ENCODE peak calls at places on chromosomes 13 and 19, in seven cellular contexts. L is keratinocyte, V is fibroblast of lung, H is mammary epithelial cell, Z is uterus, N is dorsolateral prefrontal cortex, U is neural progenitor cell. D is an unnamed sample.

GRCh38 chr13:74129500-74130144 is 4.6 kb downstream of the KLF12 start:
- DNase-seq in N (no peak), Z (no peak), V (peak), U (no peak), L (no peak), H (peak), D (no peak)

GRCh38 chr13:65913173-65913572 is 1317.0 kb downstream of the PCDH9 start:
- DNase-seq in U (no peak), H (peak), L (no peak), N (no peak), Z (no peak), V (peak), D (no peak)

GRCh38 chr19:43592800-43593350 is 3.1 kb downstream of the IRGQ start:
- DNase-seq in N (no peak), L (no peak), H (no peak), U (no peak), V (no peak), Z (no peak), D (no peak)

GRCh38 chr19:3646336-3647092 is 19.9 kb upstream of the CACTIN start:
- DNase-seq in V (no peak), H (no peak), N (no peak), L (no peak), U (no peak), Z (no peak), D (no peak)

GRCh38 chr13:83881917-83882625 is at the start of gene SLITRK1:
- DNase-seq in H (peak), U (peak), Z (no peak), N (no peak), L (no peak), V (peak), D (no peak)

GRCh38 chr13:114309806-114310410 is 4.4 kb upstream of the CHAMP1 start:
- DNase-seq in H (no peak), U (peak), Z (no peak), L (no peak), V (no peak), N (no peak), D (no peak)

GRCh38 chr13:38871275-38871674 is 119.4 kb downstream of the STOML3 start:
- DNase-seq in V (no peak), U (no peak), Z (no peak), L (no peak), H (no peak), N (no peak), D (no peak)

GRCh38 chr13:109436055-109436622 is 350.2 kb downstream of the IRS2 start:
- DNase-seq in V (no peak), U (no peak), N (no peak), H (peak), L (peak), Z (no peak), D (no peak)

GRCh38 chr13:100789968-100790367 is 115.4 kb upstream of the TMTC4 start:
- DNase-seq in L (no peak), H (no peak), Z (no peak), U (no peak), V (no peak), N (no peak), D (no peak)

GRCh38 chr13:40498461-40498860 is 168.0 kb downstream of the FOXO1 start:
- DNase-seq in L (no peak), N (no peak), H (no peak), U (no peak), V (no peak), Z (no peak), D (no peak)

GRCh38 chr19:7680606-7681335 is at the start of gene TRAPPC5:
- DNase-seq in U (peak), Z (peak), L (no peak), H (peak), V (peak), N (peak), D (peak)

GRCh38 chr13:111031531-111031961 is 83.6 kb upstream of the ARHGEF7 start:
- DNase-seq in L (no peak), V (peak), Z (no peak), H (peak), U (no peak), N (no peak), D (no peak)

GRCh38 chr13:60170414-60170813 is 6.7 kb upstream of the DIAPH3 start:
- DNase-seq in Z (no peak), V (no peak), U (no peak), H (no peak), L (no peak), N (no peak), D (no peak)

GRCh38 chr13:43405457-43405856 is 381.3 kb downstream of the ENOX1 start:
- DNase-seq in V (peak), H (peak), U (no peak), N (no peak), Z (no peak), L (peak), D (no peak)

GRCh38 chr19:11652492-11652891 is 55.2 kb downstream of the ZNF627 start:
- DNase-seq in H (no peak), U (no peak), V (no peak), L (no peak), Z (no peak), N (no peak), D (no peak)

GRCh38 chr13:32737111-32737571 is 150.9 kb downstream of the PDS5B start:
- DNase-seq in U (no peak), Z (no peak), L (no peak), H (no peak), V (peak), N (no peak), D (no peak)

GRCh38 chr13:42392706-42393572 is 121.0 kb downstream of the AKAP11 start:
- DNase-seq in H (no peak), V (peak), Z (no peak), U (no peak), N (no peak), L (no peak), D (no peak)

GRCh38 chr13:41651413-41652068 is 194.2 kb downstream of the RGCC start:
- DNase-seq in H (peak), V (no peak), U (no peak), L (no peak), Z (no peak), N (no peak), D (no peak)

GRCh38 chr13:98585398-98585754 is 8.5 kb upstream of the STK24 start:
- DNase-seq in N (no peak), Z (no peak), L (no peak), U (no peak), H (no peak), V (no peak), D (no peak)

GRCh38 chr19:48490980-48491792 is 20.4 kb downstream of the LMTK3 start:
- DNase-seq in L (no peak), U (peak), V (no peak), Z (peak), H (peak), N (no peak), D (no peak)

GRCh38 chr19:56108447-56109195 is 12.5 kb downstream of the ZNF787 start:
- DNase-seq in U (no peak), V (peak), Z (peak), N (peak), L (no peak), H (no peak), D (no peak)

GRCh38 chr13:41813426-41813825 is 147.5 kb downstream of the VWA8 start:
- DNase-seq in Z (no peak), U (no peak), N (no peak), V (peak), H (no peak), L (no peak), D (no peak)

GRCh38 chr13:47459512-47459911 is 541.6 kb downstream of the SUCLA2 start:
- DNase-seq in H (no peak), U (peak), Z (no peak), L (no peak), N (no peak), V (peak), D (no peak)

DNA sequence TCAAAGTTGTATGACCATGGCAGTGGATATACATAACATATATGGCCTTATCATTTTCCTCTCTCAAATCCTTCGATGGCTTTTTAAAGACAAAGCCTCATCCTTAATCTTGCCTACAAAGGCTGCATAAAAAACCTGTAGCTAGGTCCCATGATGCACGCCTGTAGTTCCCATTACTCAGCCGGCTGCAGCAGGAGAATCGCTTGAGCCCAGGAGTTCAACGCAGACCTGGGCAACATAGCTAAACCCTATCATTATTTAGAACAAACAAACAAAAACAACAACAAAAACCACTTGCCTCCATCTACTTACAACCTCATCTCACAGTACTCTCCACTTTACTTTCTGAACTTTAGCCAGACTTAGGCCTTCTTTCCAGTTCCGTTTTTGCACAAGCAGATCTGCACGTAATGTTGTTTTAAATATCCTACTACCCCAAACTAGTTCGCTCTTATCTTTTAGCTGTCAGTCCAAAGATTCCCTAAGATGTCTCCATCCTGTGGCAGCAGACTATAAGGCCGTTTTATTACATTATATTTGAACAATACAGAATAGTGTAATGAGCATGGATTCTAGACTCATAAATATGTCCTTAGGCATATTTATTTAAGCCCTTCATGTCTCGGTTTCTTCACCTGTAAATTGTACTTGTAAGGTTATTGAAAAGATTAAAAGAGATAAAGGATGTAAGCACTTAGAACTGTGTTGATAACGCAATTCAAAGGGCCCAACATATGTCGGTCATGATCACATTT is 969 bp upstream of the POMP start:
- DNase-seq in V (peak), L (no peak), Z (no peak), H (peak), N (no peak), U (peak), D (no peak)
- TF ChIP-seq CTCF in V (peak), L (no peak), Z (no peak), H (no peak), N (no peak), U (no peak), D (peak)

DNA sequence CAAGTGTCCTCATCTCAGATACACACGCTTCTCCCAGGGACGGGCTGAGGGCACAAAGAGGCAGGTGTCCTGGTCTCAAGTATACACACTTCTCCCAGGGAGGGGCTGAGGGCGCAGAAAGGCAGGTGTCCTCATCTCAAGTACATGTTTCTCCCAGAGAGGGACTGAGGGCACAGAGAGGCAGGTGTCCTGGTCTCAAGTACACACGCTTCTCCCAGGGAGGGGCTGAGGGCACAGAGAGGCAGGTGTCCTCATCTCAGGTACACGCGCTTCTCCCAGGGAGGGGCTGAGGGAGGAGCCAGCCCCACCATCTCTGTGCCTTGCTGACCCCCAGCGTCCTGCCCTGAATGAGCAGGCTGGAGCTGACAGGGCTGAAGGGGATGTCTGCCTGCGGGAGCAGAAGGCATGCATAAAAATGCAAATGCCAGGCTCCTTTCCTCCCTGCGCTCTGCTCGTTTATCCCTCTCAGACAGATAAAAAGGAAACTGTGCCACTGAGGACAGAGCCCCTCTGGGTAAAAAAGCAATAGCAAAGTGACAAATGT is 96.1 kb upstream of the UQCRFS1 start:
- DNase-seq in Z (no peak), V (no peak), N (peak), U (peak), H (no peak), L (no peak), D (no peak)
- TF ChIP-seq CTCF in Z (no peak), V (no peak), N (no peak), U (no peak), H (no peak), L (no peak), D (no peak)

GRCh38 chr13:50884270-50884669 is 25.3 kb upstream of the RNASEH2B start:
- DNase-seq in L (no peak), N (no peak), U (no peak), H (no peak), V (no peak), Z (no peak), D (no peak)

GRCh38 chr13:50888362-50888761 is 21.2 kb upstream of the RNASEH2B start:
- DNase-seq in H (no peak), V (no peak), L (no peak), Z (no peak), U (no peak), N (no peak), D (no peak)

GRCh38 chr13:50887153-50887552 is 22.4 kb upstream of the RNASEH2B start:
- DNase-seq in N (no peak), V (no peak), L (no peak), U (no peak), Z (no peak), H (no peak), D (no peak)

DNA sequence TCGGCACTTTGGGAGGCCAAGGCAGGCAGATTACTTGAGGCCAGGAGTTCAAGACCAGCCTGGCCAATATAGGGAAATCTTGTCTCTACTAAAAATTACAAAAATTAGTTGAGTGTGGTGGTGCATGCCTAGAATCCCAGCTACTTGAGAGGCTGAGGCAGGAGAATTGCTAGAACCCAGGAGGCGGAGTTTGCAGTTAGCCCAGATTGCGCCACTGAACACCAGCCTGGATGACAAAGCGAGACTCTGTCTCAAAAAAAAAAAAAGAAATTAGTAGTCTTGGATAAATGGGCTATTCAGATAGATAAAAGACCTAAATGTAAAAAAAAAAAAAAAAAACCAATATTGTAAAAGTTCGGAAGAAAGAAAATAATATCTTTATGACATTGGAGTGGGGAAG is 26.8 kb upstream of the RNASEH2B start:
- DNase-seq in H (no peak), Z (no peak), L (no peak), V (no peak), N (no peak), U (no peak), D (no peak)
- TF ChIP-seq CTCF in H (no peak), Z (no peak), L (no peak), V (no peak), N (no peak), U (no peak), D (no peak)

DNA sequence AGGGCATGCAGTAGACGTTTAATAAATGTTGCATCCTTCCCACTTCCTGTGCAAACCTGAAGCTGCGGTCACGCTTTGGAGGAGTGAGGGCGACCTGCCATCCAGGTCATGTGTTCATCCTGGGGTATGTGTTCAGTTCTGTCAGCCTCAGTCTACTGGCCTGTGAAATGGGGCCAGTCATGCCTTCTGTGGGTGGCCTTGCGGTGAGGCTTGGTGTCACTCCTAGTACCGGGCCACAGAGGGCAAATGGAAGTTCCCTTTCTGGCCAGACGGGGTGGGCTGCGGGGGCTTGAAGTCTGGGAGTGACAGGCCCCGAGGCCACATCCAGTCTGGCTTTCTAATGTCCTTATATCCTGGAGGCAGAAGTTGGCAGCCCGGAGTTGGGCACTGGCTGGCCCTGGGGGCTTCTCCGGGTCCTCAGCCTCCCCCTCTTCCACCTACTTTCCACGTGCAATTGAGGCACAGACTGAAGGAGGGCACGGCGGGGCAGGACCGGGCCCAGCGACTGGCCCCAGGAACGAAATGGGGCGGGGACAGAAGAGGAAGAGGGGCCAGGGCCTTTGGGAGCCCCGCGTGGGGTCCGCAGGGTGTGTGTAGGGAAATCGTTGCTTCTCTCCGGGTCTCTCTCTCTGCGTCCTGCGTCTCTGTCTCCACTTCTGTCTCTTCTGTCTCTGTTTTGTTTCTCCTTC is 11.1 kb downstream of the PDE4A start:
- DNase-seq in H (no peak), V (no peak), N (no peak), L (no peak), U (no peak), Z (peak), D (no peak)
- TF ChIP-seq CTCF in H (no peak), V (no peak), N (no peak), L (no peak), U (no peak), Z (no peak), D (no peak)

DNA sequence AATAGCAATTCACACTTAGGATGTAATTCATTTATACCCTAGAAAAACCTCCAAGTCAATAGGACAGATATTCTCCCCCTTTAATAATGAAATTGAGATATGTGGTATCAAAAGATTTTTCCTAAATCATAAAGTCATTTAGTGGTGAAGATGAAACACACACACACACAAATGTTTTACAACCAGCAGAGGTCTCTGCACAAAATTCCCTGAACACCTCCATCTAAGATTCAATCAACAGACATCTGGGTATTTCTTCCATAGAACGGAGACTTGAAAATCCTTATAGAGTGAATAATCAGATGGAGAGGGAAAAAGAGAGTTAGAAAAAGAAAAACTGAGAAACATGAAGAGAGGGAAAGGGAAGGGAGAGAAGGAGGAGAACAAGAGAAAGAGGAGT is 52.8 kb downstream of the MYCBP2 start:
- DNase-seq in H (no peak), N (no peak), V (no peak), Z (no peak), L (no peak), U (no peak), D (no peak)
- TF ChIP-seq CTCF in H (no peak), N (no peak), V (no peak), Z (no peak), L (no peak), U (no peak), D (no peak)

DNA sequence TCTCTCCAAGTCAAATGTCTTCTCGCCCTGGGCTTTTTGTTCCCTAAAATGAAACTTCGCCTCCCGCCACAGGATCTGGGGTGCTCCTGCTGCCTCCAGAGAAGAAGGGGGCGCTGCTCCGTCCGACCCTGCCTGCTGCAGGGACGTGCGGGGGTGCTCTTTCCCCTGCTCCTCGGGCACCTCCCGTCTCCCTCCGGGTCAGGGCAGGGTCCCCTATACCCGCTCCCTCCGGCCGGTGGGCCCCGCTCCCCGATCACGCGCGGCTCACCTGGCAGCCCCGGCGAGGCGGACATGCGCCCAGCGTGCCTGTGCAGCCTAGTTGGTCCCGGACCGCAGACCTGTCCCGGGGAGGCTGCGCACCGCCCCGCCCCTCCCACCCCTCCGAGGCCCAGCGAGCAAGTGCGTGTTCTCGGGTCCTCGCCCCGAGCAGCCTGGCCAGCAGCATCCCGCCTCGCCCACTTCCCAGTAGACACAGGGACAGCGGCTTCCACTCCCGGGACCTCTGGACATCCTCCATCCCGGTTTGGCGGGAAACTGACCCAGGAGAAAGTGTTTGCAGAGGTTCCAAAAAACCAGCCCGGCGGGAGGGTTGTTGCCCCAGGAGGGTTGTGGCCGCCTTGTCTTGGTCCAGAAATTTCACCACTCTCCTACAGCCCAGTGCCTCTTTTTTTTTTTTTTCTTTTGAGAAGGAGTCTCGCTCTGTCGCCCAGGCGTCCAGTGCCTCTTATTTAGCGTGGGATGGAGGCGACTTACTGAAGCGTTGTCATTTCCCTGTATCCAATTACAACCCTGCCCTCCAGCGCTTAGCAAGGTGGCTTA is at the start of gene OXGR1:
- DNase-seq in H (no peak), U (peak), Z (no peak), V (no peak), L (no peak), N (no peak), D (no peak)
- TF ChIP-seq CTCF in H (no peak), U (peak), Z (no peak), V (no peak), L (no peak), N (no peak), D (no peak)

GRCh38 chr19:54882758-54883157 is 8.7 kb downstream of the FCAR start:
- DNase-seq in H (no peak), U (no peak), V (no peak), Z (no peak), N (no peak), L (no peak), D (no peak)
- TF ChIP-seq CTCF in H (no peak), U (peak), V (no peak), Z (no peak), N (no peak), L (no peak), D (no peak)

DNA sequence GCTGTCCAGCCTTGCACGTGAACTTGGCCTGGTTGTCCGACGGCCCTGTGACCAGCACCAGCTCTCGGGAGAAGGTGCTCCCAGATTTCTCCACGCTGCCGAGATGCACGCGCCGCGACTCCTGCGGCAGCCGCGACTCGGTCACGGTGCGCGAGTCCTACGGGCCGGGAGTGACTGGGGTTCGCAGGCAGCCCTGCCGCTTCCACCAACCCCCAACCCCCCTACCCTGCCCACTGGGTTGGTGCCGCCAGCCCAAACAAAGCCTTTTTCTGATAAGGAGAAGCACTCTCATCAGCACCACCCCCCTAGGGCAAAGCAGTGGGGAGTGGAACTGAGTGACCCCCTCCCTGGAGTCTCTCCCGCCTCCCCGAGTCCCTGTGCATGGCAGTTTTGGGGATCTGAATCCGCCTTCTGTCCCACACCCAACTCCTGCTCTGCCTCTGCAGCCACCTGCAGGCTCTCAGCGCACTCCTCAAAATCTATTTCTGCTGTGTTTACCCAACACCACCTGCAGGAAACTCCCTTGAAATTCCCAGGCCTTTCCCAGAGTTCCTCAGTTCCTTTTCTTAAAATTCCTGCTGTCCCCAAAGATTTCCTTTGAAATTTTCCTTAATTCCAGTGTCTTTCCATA is 6.2 kb downstream of the NPHS1 start:
- DNase-seq in Z (no peak), U (peak), V (no peak), N (no peak), L (no peak), H (no peak), D (no peak)
- TF ChIP-seq CTCF in Z (no peak), U (no peak), V (no peak), N (no peak), L (no peak), H (no peak), D (no peak)